ENCODE peak calls at places on chromosome 7, in five cellular contexts. B is mesothelial cell of epicardium, V is mucosa of descending colon, A is RWPE1, F is nephron progenitor cell. X is an unnamed sample.

GRCh38 chr7:17142831-17143541 is 155.5 kb upstream of the AHR start:
- DNase-seq in A (no peak), V (no peak), F (no peak), B (no peak), X (no peak)

GRCh38 chr7:106813705-106814305 is 51.3 kb upstream of the PIK3CG start:
- DNase-seq in V (no peak), F (no peak), A (no peak), B (no peak), X (no peak)

GRCh38 chr7:13990319-13990983 is 985 bp upstream of the ETV1 start:
- DNase-seq in V (peak; percentile 61), B (no peak), A (peak; percentile 18), F (peak; percentile 65), X (peak; percentile 81)

GRCh38 chr7:121313220-121313792 is 15.5 kb upstream of the WNT16 start:
- DNase-seq in A (peak; percentile 72), F (no peak), B (no peak), V (no peak), X (no peak)

GRCh38 chr7:130489140-130489967 is 2.5 kb upstream of the MEST start:
- DNase-seq in V (no peak), F (peak; percentile 16), B (no peak), A (no peak), X (peak; percentile 15)

GRCh38 chr7:28619256-28619655 is 206.9 kb downstream of the CREB5 start:
- DNase-seq in V (no peak), A (no peak), F (no peak), B (no peak), X (no peak)

GRCh38 chr7:47195641-47196040 is 386.3 kb downstream of the TNS3 start:
- DNase-seq in F (no peak), B (no peak), A (no peak), V (no peak), X (peak; percentile 17)

GRCh38 chr7:18393465-18394118 is 102.0 kb upstream of the HDAC9 start:
- DNase-seq in A (no peak), B (no peak), F (no peak), V (no peak), X (no peak)

GRCh38 chr7:152615052-152615741 is 60.7 kb downstream of the XRCC2 start:
- DNase-seq in F (no peak), B (no peak), V (no peak), A (no peak), X (peak; percentile 59)

GRCh38 chr7:101121996-101122932 is 4.6 kb upstream of the SERPINE1 start:
- DNase-seq in V (peak; percentile 54), A (peak; percentile 89), F (peak; percentile 30), B (peak; percentile 55), X (peak; percentile 32)

GRCh38 chr7:29483219-29484104 is 80.2 kb upstream of the PRR15 start:
- DNase-seq in F (no peak), B (no peak), A (no peak), V (no peak), X (no peak)

GRCh38 chr7:527723-528122 is 8.1 kb upstream of the PDGFA start:
- DNase-seq in V (no peak), B (no peak), A (no peak), F (no peak), X (no peak)

GRCh38 chr7:130831817-130832481 is 97.9 kb upstream of the KLF14 start:
- DNase-seq in A (peak; percentile 19), V (no peak), F (no peak), B (no peak), X (peak; percentile 50)

GRCh38 chr7:76047305-76047810 is 442 bp downstream of the STYXL1 start:
- DNase-seq in V (no peak), F (no peak), B (no peak), A (peak; percentile 16), X (no peak)

GRCh38 chr7:27921081-27921836 is 181.3 kb downstream of the TAX1BP1 start:
- DNase-seq in F (peak; percentile 22), V (no peak), A (peak; percentile 36), B (no peak), X (peak; percentile 80)

GRCh38 chr7:1055084-1055450 is 10.7 kb downstream of the GPR146 start:
- DNase-seq in V (peak; percentile 58), A (no peak), B (no peak), F (peak; percentile 28), X (no peak)

GRCh38 chr7:121504478-121504877 is 108.4 kb upstream of the FAM3C start:
- DNase-seq in F (no peak), A (peak; percentile 70), V (no peak), B (no peak), X (no peak)

GRCh38 chr7:2353650-2354172 is 916 bp upstream of the EIF3B start:
- DNase-seq in A (peak; percentile 98), V (peak; percentile 93), F (peak; percentile 88), B (peak; percentile 84), X (peak; percentile 93)

GRCh38 chr7:2785071-2785500 is 59.0 kb downstream of the GNA12 start:
- DNase-seq in F (no peak), B (no peak), V (no peak), A (no peak), X (no peak)

GRCh38 chr7:119720541-119720940 is 552.4 kb upstream of the KCND2 start:
- DNase-seq in V (no peak), B (no peak), A (peak; percentile 59), F (no peak), X (no peak)

GRCh38 chr7:19772858-19773337 is 519 bp downstream of the TMEM196 start:
- DNase-seq in B (no peak), V (no peak), A (peak; percentile 25), F (peak; percentile 79), X (peak; percentile 83)

GRCh38 chr7:28766359-28766758 is 191.8 kb downstream of the TRIL start:
- DNase-seq in F (no peak), B (no peak), A (no peak), V (no peak), X (no peak)

GRCh38 chr7:73844848-73845460 is 2.6 kb upstream of the METTL27 start:
- DNase-seq in A (peak; percentile 52), B (no peak), V (no peak), F (no peak), X (no peak)

GRCh38 chr7:33558961-33559710 is 346.2 kb upstream of the BMPER start:
- DNase-seq in F (no peak), B (no peak), V (no peak), A (no peak), X (no peak)

GRCh38 chr7:50661345-50662058 is 96.3 kb upstream of the DDC start:
- DNase-seq in V (no peak), B (no peak), A (no peak), F (no peak), X (no peak)

GRCh38 chr7:31120800-31121513 is 68.8 kb downstream of the ADCYAP1R1 start:
- DNase-seq in B (no peak), F (no peak), V (no peak), A (no peak), X (no peak)

GRCh38 chr7:78967046-78967445 is 486.4 kb downstream of the MAGI2 start:
- DNase-seq in A (no peak), V (no peak), B (no peak), F (no peak), X (no peak)

GRCh38 chr7:23654508-23654907 is 25.5 kb upstream of the FAM221A start:
- DNase-seq in V (no peak), F (peak; percentile 14), A (no peak), B (no peak), X (peak; percentile 71)

DNA sequence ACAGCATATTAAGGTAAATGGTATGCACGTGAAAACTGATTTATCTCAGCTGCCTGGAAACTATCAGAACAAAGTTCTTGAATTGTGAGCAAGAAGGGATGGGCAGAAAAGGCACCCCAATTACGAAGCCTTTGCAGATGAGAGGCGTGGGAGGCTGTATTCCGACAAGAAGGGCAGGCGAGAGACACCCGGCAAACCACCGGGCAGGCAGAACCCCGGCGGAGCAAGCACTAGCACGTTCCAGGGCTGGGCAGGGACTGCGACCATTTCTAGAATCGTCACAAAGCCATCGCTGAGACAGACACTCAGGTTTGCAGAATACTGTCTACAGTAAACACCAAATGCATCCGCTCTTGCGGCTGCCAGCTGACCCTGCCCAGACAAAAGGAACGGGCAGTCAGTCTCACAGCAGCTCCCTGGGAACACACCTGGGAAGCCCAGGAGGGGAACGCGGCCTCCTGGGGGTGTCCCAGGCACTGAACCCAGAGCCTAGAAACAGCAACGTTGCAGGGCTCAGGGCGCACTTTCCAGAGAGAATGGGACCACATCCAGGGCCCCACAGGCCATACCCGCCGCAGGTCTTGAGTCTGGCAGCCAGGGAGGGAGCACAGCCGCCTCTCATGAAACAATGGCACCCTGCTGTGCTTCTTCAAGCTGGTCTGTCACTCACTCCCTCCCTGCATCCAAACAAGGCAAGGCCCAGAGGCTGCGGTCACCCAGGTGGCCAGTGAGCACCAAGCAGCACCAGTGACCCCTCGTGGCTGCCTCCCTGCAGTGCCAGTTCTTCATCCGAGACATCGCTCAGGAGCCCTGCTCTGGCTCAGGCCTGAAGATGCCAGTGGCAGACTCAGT is 261.9 kb downstream of the PTPRN2 start:
- DNase-seq in B (no peak), V (peak; percentile 55), A (peak; percentile 26), F (peak; percentile 81), X (peak; percentile 99)
- TF ChIP-seq CTCF in B (no peak), V (no peak), A (no peak), F (peak; percentile 82), X (peak; percentile 84)

DNA sequence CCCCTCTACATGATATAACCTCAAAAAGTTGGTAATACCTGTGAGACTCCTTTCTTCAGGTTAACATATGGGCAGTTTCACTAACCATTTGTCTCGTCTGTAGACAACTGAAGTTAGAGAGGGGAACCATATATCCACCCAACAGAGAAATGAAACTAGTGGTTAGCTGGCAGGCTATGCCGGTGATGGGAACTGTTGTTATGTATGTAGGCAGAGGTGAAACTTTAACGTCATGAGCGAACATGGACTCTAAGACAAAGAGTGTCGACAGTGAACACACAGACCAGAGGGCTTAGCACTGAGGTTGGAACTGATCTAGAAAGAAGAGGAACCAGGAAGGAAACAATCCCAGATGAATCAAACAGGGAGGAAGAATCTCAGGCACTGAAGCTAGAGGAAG is 112.4 kb downstream of the ELMO1 start:
- DNase-seq in A (no peak), F (no peak), B (no peak), V (no peak), X (no peak)
- TF ChIP-seq CTCF in A (no peak), F (no peak), B (no peak), V (no peak), X (no peak)

GRCh38 chr7:22110227-22110839 is 164.6 kb upstream of the CDCA7L start:
- DNase-seq in F (peak; percentile 72), V (no peak), A (peak; percentile 78), B (no peak), X (peak; percentile 86)

GRCh38 chr7:22110881-22111280 is 165.2 kb upstream of the CDCA7L start:
- DNase-seq in A (no peak), F (no peak), B (no peak), V (no peak), X (no peak)

GRCh38 chr7:22108151-22108845 is 162.6 kb upstream of the CDCA7L start:
- DNase-seq in V (no peak), F (no peak), A (no peak), B (no peak), X (no peak)

GRCh38 chr7:22111661-22112060 is 166.0 kb upstream of the CDCA7L start:
- DNase-seq in A (no peak), F (no peak), B (no peak), V (no peak), X (no peak)

GRCh38 chr7:22109761-22110160 is 164.1 kb upstream of the CDCA7L start:
- DNase-seq in B (no peak), A (no peak), V (peak; percentile 41), F (peak; percentile 48), X (peak; percentile 52)
- TF ChIP-seq CTCF in B (no peak), A (no peak), V (no peak), F (no peak), X (peak; percentile 18)

DNA sequence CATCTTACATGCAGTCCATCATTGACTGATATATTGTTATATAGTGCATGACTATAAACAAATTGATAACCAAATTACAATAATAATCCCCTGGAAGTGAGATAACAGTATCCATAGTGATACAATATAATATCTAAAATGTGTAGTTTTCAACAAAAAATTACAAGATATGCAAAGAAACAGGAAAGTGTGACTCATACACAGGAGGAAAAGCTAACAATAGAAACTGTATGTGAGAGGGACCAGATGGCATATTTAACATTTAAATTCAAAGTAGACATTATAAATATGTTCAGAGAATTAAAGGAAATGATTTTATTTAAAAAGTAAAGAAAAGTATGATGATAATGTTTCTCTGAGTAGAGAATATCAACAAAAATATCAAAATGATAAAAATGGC is 8.0 kb downstream of the OR9A2 start:
- DNase-seq in V (no peak), B (no peak), F (no peak), A (no peak), X (no peak)
- TF ChIP-seq CTCF in V (no peak), B (no peak), F (no peak), A (no peak), X (no peak)

X was measured in neural progenitor cell.